ENCODE peak calls at places on chromosome 21, in ten cellular contexts. S, E, G, Y, Z, K, X, B, V and I are unnamed samples.
A peak's percentile ranks its signal among the peaks of the same experiment; 100 is the strongest.

GRCh38 chr21:36928960-36929359 is 37.5 kb downstream of the HLCS start:
- DNase-seq in S (no peak), E (no peak), G (no peak), Y (no peak), Z (no peak), K (no peak), X (no peak), B (peak; percentile 13), V (no peak), I (no peak)

GRCh38 chr21:38758815-38759214 is 46.9 kb upstream of the ETS2 start:
- DNase-seq in S (no peak), E (peak; percentile 51), G (peak; percentile 50), Y (no peak), Z (no peak), K (no peak), X (no peak), B (no peak), V (no peak), I (no peak)

GRCh38 chr21:41369105-41369914 is 7.5 kb downstream of the MX2 start:
- DNase-seq in S (peak; percentile 54), E (peak; percentile 10), G (no peak), Y (no peak), Z (no peak), K (peak; percentile 82), X (no peak), B (peak; percentile 4), V (no peak), I (no peak)

GRCh38 chr21:38773108-38774061 is 32.3 kb upstream of the ETS2 start:
- DNase-seq in S (peak; percentile 23), E (peak; percentile 95), G (peak; percentile 91), Y (no peak), Z (peak; percentile 28), K (no peak), X (peak; percentile 98), B (peak; percentile 94), V (peak; percentile 74), I (no peak)

GRCh38 chr21:17775431-17776126 is 43.6 kb downstream of the C21orf91 start:
- DNase-seq in S (no peak), E (no peak), G (no peak), Y (no peak), Z (no peak), K (no peak), X (no peak), B (no peak), V (no peak), I (no peak)

GRCh38 chr21:21813934-21814333 is 815.7 kb downstream of the NCAM2 start:
- DNase-seq in S (no peak), E (no peak), G (no peak), Y (no peak), Z (no peak), K (no peak), X (no peak), B (no peak), V (no peak), I (no peak)

GRCh38 chr21:29798840-29799239 is 141.0 kb downstream of the GRIK1 start:
- DNase-seq in S (no peak), E (no peak), G (no peak), Y (no peak), Z (no peak), K (no peak), X (no peak), B (no peak), V (no peak), I (no peak)

GRCh38 chr21:44756416-44757185 is 45.0 kb downstream of the UBE2G2 start:
- DNase-seq in S (no peak), E (no peak), G (no peak), Y (no peak), Z (no peak), K (no peak), X (no peak), B (no peak), V (no peak), I (no peak)

GRCh38 chr21:38037416-38037815 is 121.2 kb upstream of the KCNJ6 start:
- DNase-seq in S (no peak), E (no peak), G (peak; percentile 68), Y (no peak), Z (no peak), K (no peak), X (no peak), B (peak; percentile 80), V (no peak), I (no peak)

GRCh38 chr21:14591882-14592281 is 45.8 kb upstream of the SAMSN1 start:
- DNase-seq in S (no peak), E (peak; percentile 63), G (peak; percentile 13), Y (no peak), Z (no peak), K (no peak), X (peak; percentile 66), B (peak; percentile 9), V (peak; percentile 33), I (no peak)

GRCh38 chr21:42351626-42352432 is 1.0 kb upstream of the TFF2 start:
- DNase-seq in S (no peak), E (no peak), G (no peak), Y (no peak), Z (no peak), K (no peak), X (no peak), B (no peak), V (no peak), I (no peak)

GRCh38 chr21:28936036-28936435 is 56.6 kb downstream of the LTN1 start:
- DNase-seq in S (no peak), E (no peak), G (no peak), Y (no peak), Z (no peak), K (no peak), X (no peak), B (no peak), V (no peak), I (no peak)

GRCh38 chr21:45987121-45987711 is 5.6 kb downstream of the COL6A1 start:
- DNase-seq in S (peak; percentile 11), E (no peak), G (no peak), Y (no peak), Z (no peak), K (no peak), X (no peak), B (no peak), V (no peak), I (no peak)

GRCh38 chr21:21165063-21165645 is 166.9 kb downstream of the NCAM2 start:
- DNase-seq in S (no peak), E (peak; percentile 94), G (no peak), Y (no peak), Z (no peak), K (no peak), X (peak; percentile 94), B (no peak), V (peak; percentile 92), I (no peak)